ENCODE peak calls at places on chromosomes 5 and 9, in eight cellular contexts. E, F, G, C, T, P, M and K are unnamed samples.

GRCh38 chr9:79800578-79800977 is 228.8 kb downstream of the TLE4 start:
- DNase-seq in M (no peak), E (no peak), G (peak), C (no peak), T (no peak), P (no peak), F (no peak), K (no peak)

GRCh38 chr9:109817846-109818472 is 38.0 kb downstream of the PALM2AKAP2 start:
- DNase-seq in M (peak), G (peak), F (peak), E (peak), C (no peak), P (peak), T (peak), K (peak)

GRCh38 chr9:6842584-6842947 is 84.8 kb downstream of the KDM4C start:
- DNase-seq in T (no peak), F (peak), E (no peak), C (no peak), P (no peak), M (no peak), G (peak), K (no peak)

GRCh38 chr5:34687269-34688011 is 31.3 kb downstream of the RAI14 start:
- DNase-seq in G (no peak), F (peak), E (peak), P (peak), M (no peak), C (no peak), T (no peak), K (no peak)

GRCh38 chr5:683619-684481 is 9.3 kb downstream of the TPPP start:
- DNase-seq in E (no peak), F (no peak), P (no peak), M (no peak), G (no peak), T (no peak), C (peak), K (no peak)

GRCh38 chr9:70679845-70680244 is 265.4 kb upstream of the KLF9 start:
- DNase-seq in E (no peak), M (no peak), G (peak), T (no peak), F (peak), P (no peak), C (no peak), K (no peak)

GRCh38 chr5:22557251-22557650 is 295.9 kb downstream of the CDH12 start:
- DNase-seq in G (no peak), M (no peak), C (no peak), F (no peak), E (no peak), T (no peak), P (no peak), K (no peak)

GRCh38 chr5:54807421-54807820 is 178.0 kb downstream of the ESM1 start:
- DNase-seq in P (no peak), M (no peak), F (peak), C (no peak), E (peak), G (peak), T (no peak), K (no peak)

GRCh38 chr5:16245249-16245648 is 65.7 kb upstream of the MARCHF11 start:
- DNase-seq in E (no peak), F (no peak), M (no peak), C (no peak), T (no peak), P (no peak), G (no peak), K (no peak)

GRCh38 chr9:135131488-135131887 is 44.0 kb downstream of the OLFM1 start:
- DNase-seq in G (no peak), P (no peak), T (no peak), F (no peak), C (no peak), E (no peak), M (no peak), K (no peak)

GRCh38 chr5:180804129-180804601 is 1.6 kb upstream of the MGAT1 start:
- DNase-seq in P (no peak), C (no peak), G (no peak), E (no peak), M (no peak), F (no peak), T (no peak), K (no peak)

GRCh38 chr9:15135167-15135792 is 171.7 kb downstream of the TTC39B start:
- DNase-seq in P (peak), E (peak), M (peak), F (peak), G (peak), C (no peak), T (peak), K (peak)

GRCh38 chr9:123686131-123686848 is 243.6 kb downstream of the DENND1A start:
- DNase-seq in F (peak), E (no peak), M (no peak), T (no peak), P (no peak), C (no peak), G (peak), K (peak)

DNA sequence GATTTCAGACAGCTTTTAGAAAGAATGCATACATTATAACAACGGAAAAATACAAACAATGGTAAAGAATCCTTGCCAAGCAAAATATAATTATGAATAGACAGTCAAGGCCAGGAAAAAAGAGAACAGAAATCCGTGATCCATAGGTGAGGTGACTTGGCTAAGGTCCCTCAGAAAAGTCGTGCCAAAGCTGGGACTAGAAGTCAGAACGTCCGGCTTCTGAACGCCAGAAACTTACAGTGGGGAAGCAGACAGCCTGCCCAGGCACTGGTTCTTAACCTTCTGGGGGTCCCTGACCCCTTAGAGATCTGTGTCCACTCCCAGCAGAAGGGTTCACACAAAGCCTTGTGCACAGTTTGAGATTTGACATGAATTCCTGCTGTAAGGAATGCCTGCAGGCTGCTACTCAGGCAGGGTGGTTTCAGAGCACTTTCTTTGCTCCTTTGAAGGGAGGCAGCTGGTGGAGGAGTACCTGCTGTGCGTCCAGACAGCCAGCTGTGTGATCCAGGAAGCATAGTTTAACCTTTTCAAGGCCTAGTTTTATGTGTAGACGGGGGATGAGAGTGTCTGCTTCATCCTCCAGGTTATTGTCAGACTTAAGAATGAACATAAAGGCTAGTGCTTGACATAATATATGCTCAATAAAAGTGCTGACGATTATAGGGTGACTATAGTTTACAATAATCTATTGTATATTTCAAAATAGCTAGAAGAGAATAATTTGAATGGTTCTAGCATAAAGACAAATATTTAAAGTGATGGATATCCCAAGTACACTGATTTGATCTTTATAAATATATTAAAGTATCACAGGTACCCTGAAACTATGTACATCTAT is 852 bp downstream of the ARHGEF37 start:
- DNase-seq in M (no peak), E (no peak), G (no peak), C (no peak), F (peak), T (peak), P (peak), K (peak)
- H3K4me3 ChIP-seq in M (no peak), E (peak), G (peak), C (peak), F (no peak), T (peak), P (peak), K (peak)

GRCh38 chr5:71658916-71659661 is 60.0 kb upstream of the CARTPT start:
- DNase-seq in C (no peak), P (no peak), F (peak), E (peak), G (no peak), M (peak), T (no peak), K (no peak)
- TF ChIP-seq CTCF in C (no peak), P (no peak), F (peak), E (peak), G (no peak), M (peak), T (peak), K (no peak)

DNA sequence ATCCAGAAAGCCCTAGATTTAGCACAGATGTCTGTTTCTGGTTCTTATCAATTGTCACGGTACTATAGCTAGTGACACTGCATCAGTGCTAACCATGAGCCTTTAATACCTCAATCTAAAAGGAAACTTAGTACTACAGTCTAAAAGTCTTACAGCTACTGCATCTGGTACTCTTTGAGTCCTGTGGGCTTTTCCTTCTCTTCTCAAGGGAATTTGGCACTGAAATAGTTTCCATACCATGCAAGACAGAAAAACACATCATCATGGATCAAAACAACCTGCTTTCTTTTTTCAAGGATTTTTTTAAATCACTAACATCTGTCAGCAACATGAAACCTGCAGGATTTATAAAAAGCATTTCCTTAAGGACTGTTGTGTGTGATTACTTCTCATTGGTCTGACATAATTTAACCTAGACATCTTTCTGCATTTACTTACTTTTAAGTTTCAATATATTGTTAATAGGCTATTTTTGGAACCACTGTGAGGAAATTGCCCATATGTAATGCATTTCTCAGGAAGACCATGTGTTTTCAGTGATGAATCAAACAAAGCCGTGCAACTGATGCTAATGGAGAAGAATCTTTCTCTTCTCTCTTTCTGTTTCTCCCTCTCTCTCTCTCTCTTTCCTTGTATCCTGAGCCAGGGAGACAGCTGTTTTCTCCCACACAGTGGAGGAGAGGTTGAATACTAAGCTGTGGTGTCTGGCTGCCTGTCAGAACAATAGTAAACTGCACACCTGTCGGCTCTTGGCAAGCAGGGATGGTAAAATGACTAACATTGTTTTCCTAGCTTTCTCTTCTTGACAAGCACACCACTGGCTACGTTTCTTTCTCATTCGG is 273.4 kb downstream of the CSNK1G3 start:
- DNase-seq in T (peak), E (no peak), P (peak), C (no peak), M (no peak), F (peak), G (peak), K (peak)
- H3K4me3 ChIP-seq in T (no peak), E (no peak), P (no peak), C (peak), M (no peak), F (no peak), G (peak), K (no peak)

GRCh38 chr9:105128908-105129307 is 115.5 kb upstream of the SLC44A1 start:
- DNase-seq in E (no peak), F (no peak), C (no peak), M (no peak), P (no peak), G (no peak), T (peak), K (no peak)

GRCh38 chr9:105132006-105132405 is 112.4 kb upstream of the SLC44A1 start:
- DNase-seq in P (no peak), M (no peak), E (no peak), T (no peak), C (no peak), F (no peak), G (no peak), K (no peak)

GRCh38 chr9:105126233-105126632 is 118.2 kb upstream of the SLC44A1 start:
- DNase-seq in M (no peak), E (no peak), G (no peak), C (no peak), P (no peak), F (peak), T (peak), K (no peak)

GRCh38 chr9:105129731-105130130 is 114.7 kb upstream of the SLC44A1 start:
- DNase-seq in E (no peak), C (no peak), P (no peak), T (no peak), G (no peak), F (no peak), M (no peak), K (no peak)

DNA sequence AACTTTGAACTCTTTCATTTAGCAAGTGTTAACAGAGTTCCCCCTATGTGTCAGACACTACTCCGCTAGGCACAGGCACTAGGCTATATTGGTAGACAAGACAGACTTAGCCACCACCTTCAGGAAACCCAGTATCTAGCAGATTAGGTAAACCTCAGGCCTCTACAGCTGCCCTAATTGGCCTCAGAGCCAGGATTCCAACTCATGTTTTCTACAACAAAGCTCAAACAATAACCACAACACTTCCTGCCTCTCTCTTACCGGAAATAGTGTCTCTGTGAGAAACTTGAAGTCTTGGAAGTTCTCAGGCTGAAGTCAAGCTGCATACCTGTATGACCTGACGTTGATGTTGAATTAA is 116.6 kb upstream of the SLC44A1 start:
- DNase-seq in C (no peak), P (no peak), G (no peak), F (peak), M (peak), T (no peak), E (no peak), K (no peak)
- TF ChIP-seq CTCF in C (no peak), P (no peak), G (no peak), F (no peak), M (no peak), T (no peak), E (no peak), K (no peak)

GRCh38 chr5:7394889-7395431 is 978 bp upstream of the ADCY2 start:
- DNase-seq in C (peak), M (no peak), T (peak), G (no peak), P (no peak), E (no peak), F (no peak), K (no peak)

GRCh38 chr5:7393921-7394799 is 1.8 kb upstream of the ADCY2 start:
- DNase-seq in F (no peak), M (no peak), G (no peak), C (no peak), E (no peak), P (no peak), T (no peak), K (no peak)

GRCh38 chr5:7397005-7397546 is 1.1 kb downstream of the ADCY2 start:
- DNase-seq in T (no peak), F (no peak), G (no peak), E (no peak), P (no peak), M (no peak), C (no peak), K (no peak)

GRCh38 chr5:7396169-7397004 is 449 bp downstream of the ADCY2 start:
- DNase-seq in M (no peak), E (no peak), F (peak), G (no peak), T (peak), C (peak), P (no peak), K (no peak)

DNA sequence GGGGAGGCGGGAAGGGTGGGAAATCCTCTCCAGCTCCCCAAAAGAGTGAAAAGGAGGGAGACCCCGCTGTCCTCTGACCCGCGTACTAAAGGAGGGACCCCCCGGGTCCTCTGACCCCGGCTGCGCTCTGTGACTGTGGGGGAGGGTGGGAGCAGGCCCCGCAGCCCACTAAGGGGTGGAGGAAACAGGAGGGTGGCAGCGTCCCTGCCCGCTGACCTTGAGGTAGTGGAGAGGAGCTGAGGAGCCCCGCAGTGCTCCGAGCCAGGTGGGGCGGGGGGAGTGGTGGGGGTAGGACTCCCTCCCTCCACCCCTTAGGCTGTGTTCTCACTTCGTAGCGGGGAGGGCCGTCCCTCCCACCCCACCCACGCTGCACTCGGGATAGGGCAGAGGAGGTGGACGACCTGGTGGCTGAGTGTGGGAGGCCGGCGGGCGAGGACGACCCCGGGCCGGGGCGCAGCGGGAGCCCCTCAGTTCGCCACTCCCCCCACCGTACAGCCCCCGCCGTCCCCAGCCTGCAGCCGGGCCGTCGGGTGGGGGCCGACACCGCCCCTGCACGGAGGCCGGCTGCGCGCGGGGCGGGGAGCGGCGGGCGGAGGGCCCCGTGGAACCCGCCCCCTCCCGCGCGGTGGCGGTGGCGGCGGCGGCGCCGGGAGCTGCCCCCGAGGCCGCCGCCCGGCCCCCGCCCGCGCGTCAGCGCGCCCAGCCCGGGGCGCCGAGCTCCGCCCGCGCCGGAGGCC is at the start of gene ADCY2:
- DNase-seq in M (no peak), G (no peak), T (no peak), E (no peak), P (no peak), C (peak), F (no peak), K (no peak)
- H3K4me3 ChIP-seq in M (no peak), G (peak), T (peak), E (peak), P (peak), C (peak), F (peak), K (no peak)

GRCh38 chr5:169811680-169812079 is 168.6 kb downstream of the INSYN2B start:
- DNase-seq in M (no peak), G (no peak), E (no peak), P (no peak), C (no peak), F (no peak), T (no peak), K (no peak)
- TF ChIP-seq CTCF in M (no peak), G (no peak), E (no peak), P (no peak), C (no peak), F (no peak), T (no peak), K (no peak)

DNA sequence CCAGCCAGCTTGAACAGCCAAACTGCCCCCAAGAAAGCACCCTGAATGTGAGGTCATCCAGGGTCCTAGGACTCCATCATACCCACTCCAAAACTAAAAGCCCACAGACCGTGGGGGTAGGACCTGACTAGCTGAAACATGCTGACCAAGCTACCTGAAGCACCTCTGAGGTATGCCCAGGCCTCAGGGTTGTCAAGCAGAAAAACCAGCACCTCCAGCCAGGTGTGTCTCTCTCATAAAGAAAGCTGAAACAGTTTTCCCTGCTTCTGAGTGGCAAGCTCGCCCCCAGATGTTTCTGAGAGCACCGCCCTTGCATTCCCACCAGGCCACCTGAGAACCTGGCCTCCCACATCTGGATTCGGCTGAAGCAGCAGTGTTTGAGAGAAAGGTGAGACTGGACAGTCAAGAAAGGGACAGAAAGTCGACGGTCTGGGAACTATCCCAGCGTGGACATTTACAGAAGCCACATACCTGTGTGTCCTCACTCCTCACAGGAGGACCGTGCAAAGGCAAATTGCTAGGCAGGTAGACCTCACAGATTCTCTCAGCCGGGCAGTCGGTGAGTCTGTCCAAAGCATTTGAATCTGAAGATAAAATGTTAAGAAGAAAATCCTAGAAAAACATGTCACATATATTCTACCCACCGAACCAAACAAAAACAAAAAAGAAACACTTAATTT is 155.6 kb upstream of the RASEF start:
- DNase-seq in P (no peak), E (no peak), C (no peak), G (no peak), M (no peak), T (no peak), F (no peak), K (no peak)
- H3K4me3 ChIP-seq in P (peak), E (peak), C (peak), G (peak), M (no peak), T (no peak), F (peak), K (peak)

GRCh38 chr5:57499262-57500050 is 16.8 kb upstream of the ACTBL2 start:
- DNase-seq in M (peak), F (peak), E (peak), C (no peak), G (peak), T (peak), P (no peak), K (peak)
- TF ChIP-seq CTCF in M (peak), F (peak), E (peak), C (peak), G (peak), T (peak), P (peak), K (peak)

DNA sequence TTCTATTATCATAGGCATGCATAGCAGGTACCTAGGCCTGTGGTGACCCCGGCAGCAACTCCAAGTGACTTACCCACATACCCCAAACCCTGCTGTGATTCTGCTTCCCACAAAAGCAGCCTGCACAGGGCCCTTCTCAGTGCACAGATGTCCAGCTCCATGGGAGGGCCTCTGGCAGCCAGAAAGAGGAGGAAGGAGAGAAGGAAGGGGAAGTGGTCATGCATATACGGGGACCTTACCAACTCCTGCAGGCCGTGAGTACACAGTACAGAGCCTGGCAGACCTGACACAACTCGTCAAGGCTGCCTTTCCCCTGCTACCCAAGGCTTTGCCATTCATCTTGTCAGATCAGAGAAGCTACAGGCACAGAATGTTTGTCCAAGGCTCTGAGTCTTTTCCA is 61.1 kb upstream of the IQGAP2 start:
- DNase-seq in C (no peak), T (no peak), E (no peak), F (no peak), G (no peak), M (no peak), P (no peak), K (no peak)
- H3K4me3 ChIP-seq in C (no peak), T (no peak), E (no peak), F (no peak), G (no peak), M (no peak), P (no peak), K (no peak)